ENCODE peak calls at places on chromosome 4, in nine cellular contexts. O, N, L, K, Z, P, B, F and H are unnamed samples. For H3K4me1 and H3K9me3, the result is how much of the 10 kb centered on the place peaks cover.

GRCh38 chr4:2745981-2746806 is 9.9 kb downstream of the TNIP2 start:
- DNase-seq in O (no peak), N (peak), L (peak), K (peak), Z (peak), P (peak), B (no peak), F (peak), H (peak)

GRCh38 chr4:152328595-152328994 is 207.3 kb downstream of the FBXW7 start:
- DNase-seq in O (no peak), N (peak), L (no peak), K (no peak), Z (no peak), P (no peak), B (no peak), F (peak), H (no peak)

GRCh38 chr4:101594588-101594987 is 195.9 kb upstream of the BANK1 start:
- DNase-seq in O (no peak), N (no peak), L (no peak), K (no peak), Z (no peak), P (no peak), B (no peak), F (no peak), H (no peak)

GRCh38 chr4:17511041-17511949 is 595 bp downstream of the QDPR start:
- DNase-seq in O (peak), N (peak), L (peak), K (no peak), Z (peak), P (peak), B (no peak), F (peak), H (peak)

GRCh38 chr4:38132140-38132673 is 172.0 kb downstream of the PTTG2 start:
- DNase-seq in O (peak), N (peak), L (peak), K (peak), Z (no peak), P (peak), B (no peak), F (no peak), H (peak)

GRCh38 chr4:55291227-55291629 is 54.8 kb upstream of the SRD5A3 start:
- DNase-seq in O (no peak), N (no peak), L (no peak), K (no peak), Z (peak), P (peak), B (no peak), F (no peak), H (peak)

GRCh38 chr4:81836716-81837115 is 365.0 kb upstream of the RASGEF1B start:
- DNase-seq in O (no peak), N (no peak), L (no peak), K (no peak), Z (no peak), P (no peak), B (no peak), F (no peak), H (no peak)

GRCh38 chr4:78079701-78080430 is 22.7 kb downstream of the FRAS1 start:
- DNase-seq in O (no peak), N (no peak), L (no peak), K (no peak), Z (no peak), P (no peak), B (no peak), F (no peak), H (no peak)

GRCh38 chr4:147360301-147360700 is 120.6 kb upstream of the EDNRA start:
- DNase-seq in O (no peak), N (peak), L (no peak), K (no peak), Z (no peak), P (no peak), B (no peak), F (no peak), H (no peak)

GRCh38 chr4:88985088-88985779 is 71.8 kb downstream of the FAM13A start:
- DNase-seq in O (no peak), N (peak), L (no peak), K (no peak), Z (no peak), P (no peak), B (no peak), F (no peak), H (no peak)

GRCh38 chr4:1242506-1243450 is 6.2 kb downstream of the CTBP1 start:
- DNase-seq in O (peak), N (no peak), L (no peak), K (no peak), Z (peak), P (no peak), B (no peak), F (no peak), H (peak)

GRCh38 chr4:1243451-1244080 is 5.4 kb downstream of the CTBP1 start:
- DNase-seq in O (peak), N (no peak), L (no peak), K (no peak), Z (peak), P (no peak), B (no peak), F (no peak), H (peak)

GRCh38 chr4:1240721-1241465 is 8.0 kb downstream of the CTBP1 start:
- DNase-seq in O (no peak), N (no peak), L (no peak), K (no peak), Z (peak), P (no peak), B (no peak), F (no peak), H (peak)

GRCh38 chr4:1241466-1241935 is 7.4 kb downstream of the CTBP1 start:
- DNase-seq in O (no peak), N (no peak), L (no peak), K (no peak), Z (peak), P (no peak), B (no peak), F (no peak), H (peak)

GRCh38 chr4:1241936-1242505 is 6.9 kb downstream of the CTBP1 start:
- DNase-seq in O (peak), N (no peak), L (no peak), K (no peak), Z (peak), P (no peak), B (no peak), F (no peak), H (peak)
- H3K4me1 ChIP-seq in O (under half), N (under half), L (under half), K (under half), Z (half or more), P (half or more), B (under half), F (under half), H (under half)

GRCh38 chr4:52575406-52575805 is 83.7 kb downstream of the USP46 start:
- DNase-seq in O (no peak), N (no peak), L (no peak), K (no peak), Z (no peak), P (no peak), B (no peak), F (no peak), H (no peak)

GRCh38 chr4:52576326-52576725 is 82.8 kb downstream of the USP46 start:
- DNase-seq in O (no peak), N (no peak), L (no peak), K (no peak), Z (no peak), P (no peak), B (no peak), F (no peak), H (no peak)

GRCh38 chr4:52574036-52574435 is 85.1 kb downstream of the USP46 start:
- DNase-seq in O (no peak), N (no peak), L (no peak), K (no peak), Z (no peak), P (no peak), B (no peak), F (no peak), H (no peak)

GRCh38 chr4:52572936-52573485 is 86.1 kb downstream of the USP46 start:
- DNase-seq in O (no peak), N (peak), L (no peak), K (no peak), Z (no peak), P (no peak), B (no peak), F (no peak), H (no peak)

DNA sequence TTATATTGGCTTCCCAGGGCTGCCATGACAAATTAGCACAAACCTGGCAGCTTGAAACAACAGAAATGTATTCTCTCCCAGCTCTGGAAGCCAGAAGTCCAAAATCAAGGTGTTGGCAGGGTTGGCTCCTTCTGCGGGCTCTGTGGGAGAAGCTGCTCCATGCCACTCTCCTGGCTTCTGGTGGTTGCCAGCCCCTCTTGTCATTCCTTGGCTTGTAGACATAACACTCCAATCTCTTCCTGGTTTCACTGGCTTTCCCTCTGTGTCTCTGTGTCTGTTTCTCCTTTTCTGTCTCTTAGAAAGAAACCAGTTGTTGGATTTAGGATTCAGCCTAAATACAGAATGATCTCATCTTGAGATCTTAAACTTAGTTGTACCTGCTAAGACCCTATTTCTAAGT is 85.5 kb downstream of the USP46 start:
- DNase-seq in O (no peak), N (no peak), L (no peak), K (no peak), Z (no peak), P (peak), B (no peak), F (no peak), H (no peak)
- H3K4me3 ChIP-seq in O (no peak), N (no peak), L (no peak), K (no peak), Z (no peak), P (no peak), B (no peak), F (no peak), H (no peak)

GRCh38 chr4:127846765-127847164 is 33.9 kb upstream of the PLK4 start:
- DNase-seq in O (no peak), N (no peak), L (no peak), K (no peak), Z (no peak), P (no peak), B (no peak), F (no peak), H (no peak)
- H3K9me3 ChIP-seq in O (half or more), N (under half), L (under half), K (under half), Z (under half), P (under half), B (under half), F (under half), H (under half)

GRCh38 chr4:119659576-119659975 is 31.0 kb upstream of the PDE5A start:
- DNase-seq in O (no peak), N (no peak), L (no peak), K (no peak), Z (no peak), P (no peak), B (no peak), F (peak), H (no peak)
- H3K4me1 ChIP-seq in O (under half), N (under half), L (under half), K (under half), Z (under half), P (under half), B (under half), F (under half), H (under half)

GRCh38 chr4:39932776-39933402 is 44.8 kb downstream of the PDS5A start:
- DNase-seq in O (no peak), N (no peak), L (no peak), K (no peak), Z (no peak), P (no peak), B (no peak), F (no peak), H (no peak)
- H3K4me3 ChIP-seq in O (no peak), N (no peak), L (peak), K (no peak), Z (no peak), P (no peak), B (no peak), F (no peak), H (no peak)

GRCh38 chr4:99863-100262 is 24.4 kb upstream of the ZNF718 start:
- DNase-seq in O (no peak), N (no peak), L (no peak), K (no peak), Z (no peak), P (no peak), B (no peak), F (peak), H (no peak)
- H3K9me3 ChIP-seq in O (half or more), N (under half), L (half or more), K (under half), Z (half or more), P (half or more), B (under half), F (under half), H (half or more)

DNA sequence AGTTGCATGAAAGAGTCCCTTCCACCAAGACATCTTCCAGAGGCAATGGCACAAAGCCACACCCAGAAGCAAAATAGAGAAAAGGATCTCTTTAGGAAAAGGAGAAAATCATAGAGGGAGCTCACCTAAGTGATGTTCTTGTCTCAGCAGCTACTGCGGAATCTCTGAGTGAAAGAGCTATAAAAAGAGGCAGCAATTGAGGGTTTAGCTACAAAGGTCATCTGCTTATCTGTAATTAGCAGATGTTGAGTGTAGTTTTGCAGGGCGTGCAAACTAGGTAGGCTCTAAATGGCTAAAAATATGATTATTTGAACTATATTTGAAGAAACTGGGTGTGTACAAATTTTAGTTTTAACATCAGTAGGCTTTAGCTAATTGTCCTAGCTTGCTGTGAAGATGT is 276.0 kb downstream of the HS3ST1 start:
- DNase-seq in O (no peak), N (no peak), L (no peak), K (no peak), Z (no peak), P (no peak), B (no peak), F (no peak), H (no peak)
- H3K4me1 ChIP-seq in O (under half), N (under half), L (under half), K (under half), Z (under half), P (under half), B (under half), F (under half), H (under half)

DNA sequence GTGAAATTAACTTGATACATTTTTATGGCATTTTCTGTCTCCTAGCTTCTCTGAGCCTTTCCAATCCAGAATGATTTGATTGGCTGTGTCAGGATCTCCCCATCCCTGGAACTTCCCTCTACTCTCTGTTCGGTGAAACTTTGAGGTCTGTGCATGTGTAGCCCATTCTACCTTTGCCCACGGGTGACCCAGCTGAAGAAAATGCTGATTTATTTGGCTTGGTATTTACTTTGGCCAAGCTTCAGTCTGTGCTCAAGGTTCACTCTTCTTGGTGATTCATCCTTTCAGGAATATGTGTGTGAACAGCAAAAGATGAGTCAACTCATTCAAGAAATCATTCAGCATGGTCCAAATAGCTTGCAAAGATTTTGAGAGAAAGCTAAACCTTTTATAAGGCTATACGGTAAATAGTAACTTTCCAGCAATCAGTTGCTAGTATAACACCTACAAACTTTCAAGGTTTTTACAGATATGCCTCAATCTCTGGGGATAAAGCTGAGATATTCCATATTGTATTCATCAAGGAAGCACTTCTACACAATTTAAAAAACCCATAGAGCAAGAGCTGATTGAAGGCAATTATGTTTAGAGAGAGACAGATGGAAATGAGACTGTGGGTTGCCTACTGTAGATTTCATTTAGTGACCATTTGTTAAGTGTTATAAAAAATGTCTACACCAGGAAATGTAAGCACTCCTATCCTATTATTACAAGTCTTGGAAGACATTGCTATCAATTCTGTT is 233.9 kb upstream of the CXXC4 start:
- DNase-seq in O (no peak), N (peak), L (no peak), K (no peak), Z (no peak), P (no peak), B (peak), F (peak), H (no peak)
- H3K4me3 ChIP-seq in O (no peak), N (no peak), L (no peak), K (no peak), Z (no peak), P (no peak), B (no peak), F (peak), H (no peak)

DNA sequence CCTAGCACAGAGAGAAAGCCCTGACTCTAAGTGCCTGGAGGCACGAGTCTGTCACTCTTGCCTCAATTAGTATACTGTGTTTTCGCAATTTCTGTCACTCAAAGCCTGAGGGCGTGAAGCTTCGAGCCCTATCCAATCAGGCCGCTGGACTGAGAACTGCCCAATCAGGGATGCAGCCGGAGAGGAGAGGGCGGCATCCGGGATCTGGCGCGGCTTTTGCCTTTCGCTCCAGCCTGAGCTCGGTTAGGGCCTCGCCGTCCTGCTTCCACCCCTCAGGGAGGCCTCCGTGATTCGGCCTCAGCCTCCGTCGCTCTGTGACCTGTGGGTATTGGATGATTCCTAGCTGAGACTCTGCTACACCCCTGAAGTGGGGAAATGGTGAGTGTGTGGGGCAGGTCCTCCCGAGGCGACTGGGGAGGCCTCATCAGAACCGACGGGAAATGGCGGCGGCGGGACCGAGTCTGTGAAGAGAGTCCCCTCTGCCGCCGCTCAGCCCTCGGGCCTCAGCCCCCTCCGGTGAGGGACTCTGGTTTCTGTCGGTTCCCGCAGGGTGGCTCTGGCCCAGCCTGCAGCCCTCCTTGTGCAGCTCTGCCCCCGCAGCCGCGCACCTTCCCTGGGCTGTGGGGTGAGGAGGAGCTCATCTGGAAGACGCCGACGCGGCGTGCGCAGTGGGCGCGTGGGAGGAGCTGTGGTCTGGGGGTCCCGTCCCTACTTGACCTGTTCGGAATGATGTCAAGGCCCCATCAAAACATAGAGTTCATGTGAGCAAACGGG is 48.5 kb downstream of the ZNF141 start:
- DNase-seq in O (no peak), N (no peak), L (no peak), K (no peak), Z (no peak), P (no peak), B (no peak), F (no peak), H (no peak)
- H3K9me3 ChIP-seq in O (half or more), N (under half), L (half or more), K (under half), Z (half or more), P (half or more), B (under half), F (under half), H (under half)